ENCODE peak calls at places on chromosomes 4 and X, in eight cellular contexts. S is activated CD8-positive, alpha-beta memory T cell treated with anti-CD3 and anti-CD28 coated beads for 1 hour; I is non-pigmented ciliary epithelial cell; Z is RPMI8226; Q is glutamatergic neuron; F is stimulated activated CD4-positive, alpha-beta T cell treated with anti-CD3 and anti-CD28 coated beads, Interleukin-1b, Interleukin-23, amount 100 ng/mL, for 24 hours; A is fibroblast of the conjunctiva; O is HCEC 1CT. L is an unnamed sample.

GRCh38 chr4:7170012-7170411 is 22.3 kb upstream of the SORCS2 start:
- DNase-seq in S (no peak), I (no peak), Z (no peak), Q (no peak), F (no peak), A (no peak), O (no peak), L (no peak)

GRCh38 chrX:50436797-50437196 is 33.8 kb downstream of the DGKK start:
- DNase-seq in S (no peak), I (no peak), Z (no peak), Q (no peak), F (no peak), A (no peak), O (no peak), L (no peak)

GRCh38 chr4:119050501-119051090 is 85.0 kb upstream of the MYOZ2 start:
- DNase-seq in S (no peak), I (no peak), Z (no peak), Q (no peak), F (no peak), A (no peak), O (no peak), L (no peak)

GRCh38 chr4:4457803-4458550 is 71.1 kb downstream of the NSG1 start:
- DNase-seq in S (no peak), I (peak), Z (no peak), Q (no peak), F (no peak), A (no peak), O (no peak), L (no peak)

GRCh38 chr4:55435136-55435535 is 39.4 kb downstream of the TMEM165 start:
- DNase-seq in S (no peak), I (no peak), Z (no peak), Q (no peak), F (no peak), A (peak), O (no peak), L (no peak)

GRCh38 chrX:3550160-3550765 is 163.2 kb downstream of the PRKX start:
- DNase-seq in S (no peak), I (no peak), Z (peak), Q (no peak), F (no peak), A (no peak), O (no peak), L (no peak)

GRCh38 chr4:82042042-82042441 is 331.7 kb downstream of the HNRNPD start:
- DNase-seq in S (no peak), I (no peak), Z (no peak), Q (no peak), F (no peak), A (no peak), O (no peak), L (no peak)

GRCh38 chr4:8073206-8073863 is 85.3 kb downstream of the ABLIM2 start:
- DNase-seq in S (no peak), I (no peak), Z (no peak), Q (no peak), F (no peak), A (no peak), O (no peak), L (no peak)

GRCh38 chr4:142358656-142359055 is 487.4 kb downstream of the INPP4B start:
- DNase-seq in S (no peak), I (no peak), Z (no peak), Q (no peak), F (no peak), A (no peak), O (no peak), L (no peak)

GRCh38 chr4:77232653-77233052 is 75.6 kb downstream of the CCNG2 start:
- DNase-seq in S (no peak), I (no peak), Z (no peak), Q (no peak), F (no peak), A (no peak), O (peak), L (no peak)

GRCh38 chr4:159002950-159003349 is 99.9 kb upstream of the RAPGEF2 start:
- DNase-seq in S (no peak), I (no peak), Z (no peak), Q (no peak), F (no peak), A (no peak), O (no peak), L (no peak)

GRCh38 chr4:8293131-8293975 is 23.8 kb downstream of the HTRA3 start:
- DNase-seq in S (no peak), I (no peak), Z (no peak), Q (peak), F (no peak), A (no peak), O (no peak), L (no peak)

GRCh38 chr4:185128272-185129119 is 14.6 kb upstream of the SLC25A4 start:
- DNase-seq in S (no peak), I (no peak), Z (no peak), Q (peak), F (no peak), A (no peak), O (no peak), L (peak)

GRCh38 chrX:150831863-150832262 is 66.6 kb downstream of the CD99L2 start:
- DNase-seq in S (no peak), I (no peak), Z (no peak), Q (no peak), F (no peak), A (no peak), O (no peak), L (no peak)

GRCh38 chr4:182560358-182560757 is 317.2 kb downstream of the TENM3 start:
- DNase-seq in S (no peak), I (peak), Z (no peak), Q (no peak), F (no peak), A (no peak), O (peak), L (no peak)